ENCODE peak calls at places on chromosome 12, in four cellular contexts. D is CD8-positive, alpha-beta T cell; S is activated B cell treated with CpG ODN at 0.5 μM for 24 hours; O is HL-60. X is an unnamed sample.

GRCh38 chr12:79414252-79414651 is 276.5 kb downstream of the PAWR start:
- DNase-seq in D (no peak), S (no peak), O (no peak), X (no peak)

GRCh38 chr12:39329015-39329414 is 113.9 kb downstream of the KIF21A start:
- DNase-seq in D (no peak), S (no peak), O (no peak), X (no peak)

GRCh38 chr12:93109794-93110203 is 180.7 kb upstream of the EEA1 start:
- DNase-seq in D (no peak), S (no peak), O (no peak), X (no peak)

GRCh38 chr12:130372936-130373335 is 35.2 kb downstream of the PIWIL1 start:
- DNase-seq in D (no peak), S (no peak), O (no peak), X (no peak)

GRCh38 chr12:54879579-54879978 is 25.3 kb downstream of the MUCL1 start:
- DNase-seq in D (no peak), S (no peak), O (no peak), X (no peak)

GRCh38 chr12:118611295-118611694 is 234.9 kb downstream of the SUDS3 start:
- DNase-seq in D (no peak), S (no peak), O (no peak), X (peak)

GRCh38 chr12:101566318-101566717 is 28.5 kb upstream of the MYBPC1 start:
- DNase-seq in D (no peak), S (no peak), O (no peak), X (no peak)

GRCh38 chr12:131818821-131819585 is 9.2 kb upstream of the MMP17 start:
- DNase-seq in D (no peak), S (no peak), O (peak), X (no peak)

GRCh38 chr12:51392556-51393237 is 1.5 kb upstream of the GALNT6 start:
- DNase-seq in D (peak), S (no peak), O (no peak), X (no peak)

GRCh38 chr12:4274396-4274959 is 916 bp downstream of the CCND2 start:
- DNase-seq in D (peak), S (no peak), O (peak), X (no peak)

GRCh38 chr12:106248849-106249371 is 1.1 kb upstream of the CKAP4 start:
- DNase-seq in D (peak), S (no peak), O (peak), X (no peak)

GRCh38 chr12:121064116-121064515 is 25.1 kb upstream of the OASL start:
- DNase-seq in D (no peak), S (no peak), O (no peak), X (no peak)

GRCh38 chr12:118302053-118302452 is 70.7 kb downstream of the TAOK3 start:
- DNase-seq in D (no peak), S (no peak), O (no peak), X (no peak)

GRCh38 chr12:80412343-80412953 is 31.6 kb upstream of the PTPRQ start:
- DNase-seq in D (no peak), S (no peak), O (peak), X (no peak)

GRCh38 chr12:59164991-59165718 is 244.9 kb upstream of the LRIG3 start:
- DNase-seq in D (no peak), S (no peak), O (no peak), X (no peak)

GRCh38 chr12:45273717-45274271 is 57.9 kb downstream of the ANO6 start:
- DNase-seq in D (no peak), S (no peak), O (no peak), X (no peak)

GRCh38 chr12:56152756-56153137 is 360 bp downstream of the MYL6B start:
- DNase-seq in D (no peak), S (no peak), O (no peak), X (no peak)

GRCh38 chr12:29148065-29148957 is 767 bp upstream of the FAR2 start:
- DNase-seq in D (peak), S (no peak), O (peak), X (no peak)

GRCh38 chr12:5433840-5434646 is 2.1 kb downstream of the NTF3 start:
- DNase-seq in D (no peak), S (no peak), O (no peak), X (no peak)

GRCh38 chr12:56947633-56948535 is 9.5 kb downstream of the RDH16 start:
- DNase-seq in D (peak), S (no peak), O (no peak), X (no peak)

GRCh38 chr12:52364061-52364460 is 3.2 kb downstream of the KRT85 start:
- DNase-seq in D (no peak), S (no peak), O (no peak), X (no peak)

GRCh38 chr12:132066345-132066685 is 77.8 kb downstream of the DDX51 start:
- DNase-seq in D (peak), S (peak), O (peak), X (no peak)

GRCh38 chr12:130563322-130563721 is 152.8 kb downstream of the RIMBP2 start:
- DNase-seq in D (no peak), S (no peak), O (no peak), X (no peak)

GRCh38 chr12:122843472-122843871 is 8.2 kb downstream of the HIP1R start:
- DNase-seq in D (no peak), S (no peak), O (no peak), X (no peak)

GRCh38 chr12:132447731-132448452 is 42.1 kb upstream of the FBRSL1 start:
- DNase-seq in D (no peak), S (no peak), O (no peak), X (no peak)

GRCh38 chr12:122870867-122871664 is 24.9 kb downstream of the VPS37B start:
- DNase-seq in D (no peak), S (peak), O (no peak), X (no peak)

GRCh38 chr12:116818341-116818856 is 62.8 kb downstream of the HRK start:
- DNase-seq in D (peak), S (no peak), O (peak), X (no peak)

GRCh38 chr12:75908961-75909699 is 122.4 kb downstream of the PHLDA1 start:
- DNase-seq in D (no peak), S (no peak), O (no peak), X (no peak)

GRCh38 chr12:54463034-54463433 is 10.4 kb downstream of the GTSF1 start:
- DNase-seq in D (no peak), S (no peak), O (peak), X (no peak)

GRCh38 chr12:105342464-105342863 is 12.0 kb downstream of the C12orf75 start:
- DNase-seq in D (no peak), S (no peak), O (no peak), X (no peak)

GRCh38 chr12:3142386-3142785 is 65.2 kb downstream of the TSPAN9 start:
- DNase-seq in D (no peak), S (no peak), O (no peak), X (no peak)

GRCh38 chr12:122889658-122890561 is 6.0 kb downstream of the VPS37B start:
- DNase-seq in D (no peak), S (no peak), O (peak), X (no peak)

GRCh38 chr12:109301643-109302176 is 7.4 kb downstream of the FOXN4 start:
- DNase-seq in D (no peak), S (no peak), O (no peak), X (no peak)

GRCh38 chr12:121800694-121801600 is 2.9 kb upstream of the SETD1B start:
- DNase-seq in D (peak), S (peak), O (peak), X (no peak)

GRCh38 chr12:124024263-124024678 is 51.3 kb downstream of the ZNF664 start:
- DNase-seq in D (no peak), S (no peak), O (peak), X (no peak)

GRCh38 chr12:89884365-89884915 is 175.8 kb upstream of the ATP2B1 start:
- DNase-seq in D (no peak), S (no peak), O (no peak), X (no peak)

GRCh38 chr12:46492471-46493351 is 120.1 kb upstream of the SLC38A2 start:
- DNase-seq in D (no peak), S (no peak), O (no peak), X (no peak)
- TF ChIP-seq CTCF in D (no peak), S (no peak), O (no peak), X (no peak)

GRCh38 chr12:6603095-6603567 is 4.0 kb downstream of the CHD4 start:
- DNase-seq in D (peak), S (no peak), O (peak), X (no peak)

GRCh38 chr12:6606331-6607131 is 648 bp downstream of the CHD4 start:
- DNase-seq in D (peak), S (peak), O (peak), X (peak)

GRCh38 chr12:6604254-6605029 is 2.7 kb downstream of the CHD4 start:
- DNase-seq in D (no peak), S (no peak), O (no peak), X (no peak)

GRCh38 chr12:6607751-6608591 is 792 bp upstream of the CHD4 start:
- DNase-seq in D (peak), S (no peak), O (peak), X (no peak)

DNA sequence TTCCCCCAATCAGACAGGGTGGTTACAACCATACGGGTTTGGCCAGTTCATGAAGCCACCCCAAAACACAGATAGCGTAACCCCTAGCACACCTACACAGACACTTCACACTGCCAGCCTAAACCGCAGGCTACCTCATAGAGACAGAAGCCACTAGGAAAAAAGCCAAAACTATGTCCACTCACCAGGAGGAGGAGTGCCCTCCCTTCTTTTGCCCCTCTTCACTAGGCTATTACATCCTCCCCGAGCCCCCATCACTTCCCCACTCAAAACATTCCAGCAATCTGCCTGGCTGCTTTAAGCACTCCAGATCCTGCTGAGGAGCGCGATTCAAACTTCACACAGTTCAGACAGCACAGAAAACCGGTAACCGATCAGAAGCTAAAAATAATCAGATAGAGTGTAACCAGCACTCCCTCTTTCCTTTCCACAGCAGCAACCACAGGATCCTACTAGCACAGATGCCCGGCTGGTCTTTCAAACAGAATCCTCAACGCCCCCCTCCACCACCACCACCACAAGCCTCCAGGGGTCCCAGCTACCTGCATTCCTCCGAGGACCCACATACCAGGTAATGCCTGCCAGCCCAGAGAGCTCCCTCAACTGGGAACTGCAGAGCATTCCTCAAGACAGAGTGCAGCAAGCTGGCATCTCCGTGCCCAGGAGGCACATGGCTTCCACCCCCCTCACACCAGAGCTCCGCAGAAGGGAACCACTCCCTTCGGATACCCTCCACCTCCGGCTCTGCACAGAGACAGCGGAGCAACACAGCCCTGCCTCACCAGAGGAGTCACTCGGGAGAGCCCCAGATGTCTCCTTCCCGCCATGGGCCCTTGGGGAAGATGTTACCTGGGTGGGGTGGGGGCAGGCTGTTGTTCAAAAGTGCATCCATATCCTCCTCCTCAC is 1.5 kb downstream of the CHD4 start:
- DNase-seq in D (peak), S (no peak), O (peak), X (no peak)
- TF ChIP-seq CTCF in D (no peak), S (no peak), O (no peak), X (no peak)

GRCh38 chr12:53380797-53381738 is 1.1 kb downstream of the SP1 start:
- DNase-seq in D (no peak), S (no peak), O (peak), X (peak)

GRCh38 chr12:53383258-53383657 is 3.3 kb downstream of the SP1 start:
- DNase-seq in D (no peak), S (no peak), O (no peak), X (no peak)

GRCh38 chr12:53379389-53380103 is 430 bp upstream of the SP1 start:
- DNase-seq in D (peak), S (peak), O (peak), X (peak)

GRCh38 chr12:53380104-53380796 is at the start of gene SP1:
- DNase-seq in D (peak), S (peak), O (peak), X (peak)

GRCh38 chr12:53381739-53382630 is 2.0 kb downstream of the SP1 start:
- DNase-seq in D (peak), S (no peak), O (peak), X (no peak)
- TF ChIP-seq CTCF in D (peak), S (no peak), O (peak), X (peak)

DNA sequence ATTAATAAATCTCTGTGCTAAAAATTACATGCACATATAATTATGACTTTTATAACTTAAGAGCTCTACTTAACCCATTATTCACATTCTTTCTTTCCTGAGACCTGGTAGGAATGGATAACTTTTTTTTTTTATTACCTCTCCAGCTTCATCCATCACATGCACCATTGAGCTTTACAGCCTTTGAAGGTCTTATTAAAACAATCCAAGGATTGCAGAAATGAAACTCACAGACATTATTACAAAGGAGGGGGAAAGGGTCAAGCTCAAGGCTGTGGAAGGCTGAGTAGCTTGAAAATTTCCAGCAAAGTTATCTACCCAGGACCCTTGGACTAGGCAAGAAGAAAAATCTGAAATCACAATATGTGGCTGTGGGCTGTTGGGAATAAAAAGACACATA is 202.5 kb upstream of the GRIP1 start:
- DNase-seq in D (no peak), S (no peak), O (no peak), X (no peak)
- TF ChIP-seq CTCF in D (no peak), S (no peak), O (no peak), X (no peak)

GRCh38 chr12:103751171-103751570 is 89.9 kb downstream of the NT5DC3 start:
- DNase-seq in D (no peak), S (no peak), O (no peak), X (no peak)
- TF ChIP-seq CTCF in D (no peak), S (no peak), O (no peak), X (peak)

GRCh38 chr12:66103011-66103913 is 27.3 kb downstream of the LLPH start:
- DNase-seq in D (no peak), S (no peak), O (no peak), X (no peak)
- TF ChIP-seq CTCF in D (no peak), S (no peak), O (no peak), X (peak)

GRCh38 chr12:41794341-41794740 is 350.3 kb downstream of the GXYLT1 start:
- DNase-seq in D (no peak), S (no peak), O (no peak), X (no peak)

GRCh38 chr12:41801261-41801660 is 343.4 kb downstream of the GXYLT1 start:
- DNase-seq in D (no peak), S (no peak), O (no peak), X (no peak)

GRCh38 chr12:41795066-41795465 is 349.6 kb downstream of the GXYLT1 start:
- DNase-seq in D (no peak), S (no peak), O (no peak), X (no peak)

DNA sequence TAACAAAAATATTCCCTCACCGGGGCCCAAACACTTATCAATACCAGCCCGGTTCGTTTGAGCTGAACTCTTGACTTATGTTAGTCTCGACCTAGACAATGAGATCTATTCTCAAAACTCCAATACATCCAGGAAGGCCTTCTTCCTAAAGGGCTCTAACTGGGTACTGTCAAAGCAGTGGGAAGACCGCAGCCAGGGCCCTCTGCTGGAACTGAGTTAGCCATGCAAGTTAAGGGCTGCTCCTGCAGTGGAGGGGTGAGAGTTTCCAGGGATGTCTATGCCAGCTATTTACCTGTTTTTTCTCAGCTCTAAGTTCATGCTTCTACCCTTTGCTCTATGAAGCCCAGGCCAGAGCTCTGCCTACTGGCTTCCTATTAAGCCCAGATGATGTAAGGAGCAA is 348.8 kb downstream of the GXYLT1 start:
- DNase-seq in D (no peak), S (no peak), O (no peak), X (no peak)
- TF ChIP-seq CTCF in D (no peak), S (no peak), O (no peak), X (peak)

GRCh38 chr12:81450920-81451739 is 308.0 kb downstream of the PPFIA2 start:
- DNase-seq in D (no peak), S (no peak), O (peak), X (peak)
- TF ChIP-seq CTCF in D (no peak), S (no peak), O (no peak), X (peak)

GRCh38 chr12:6753772-6754356 is 923 bp upstream of the MLF2 start:
- DNase-seq in D (no peak), S (no peak), O (no peak), X (no peak)
- TF ChIP-seq CTCF in D (no peak), S (no peak), O (peak), X (no peak)

X was measured in progenitor cell of endocrine pancreas.